ENCODE peak calls at places on chromosome 17, in eight cellular contexts. K is astrocyte, V is uterus, S is brain microvascular endothelial cell, F is suprapubic skin, B is PC-3, P is hepatocyte, Z is endothelial cell of umbilical vein. E is an unnamed sample. For H3K36me3, the result is how much of the 10 kb centered on the place peaks cover.

GRCh38 chr17:80296221-80296620 is 35.6 kb downstream of the RNF213 start:
- DNase-seq in B (no peak), S (no peak), Z (no peak), V (no peak), K (no peak), P (no peak), F (no peak), E (peak)

GRCh38 chr17:29384901-29385300 is 5.3 kb upstream of the TAOK1 start:
- DNase-seq in P (no peak), Z (no peak), B (peak), F (no peak), V (no peak), K (no peak), S (no peak), E (no peak)

GRCh38 chr17:65797101-65797500 is 235.7 kb upstream of the AXIN2 start:
- DNase-seq in F (no peak), V (no peak), K (no peak), P (no peak), B (no peak), S (no peak), Z (no peak), E (no peak)

GRCh38 chr17:38712593-38712992 is 7.5 kb downstream of the MLLT6 start:
- DNase-seq in B (no peak), P (no peak), F (no peak), S (no peak), K (no peak), Z (no peak), V (no peak), E (no peak)

GRCh38 chr17:13209091-13209490 is 191.3 kb upstream of the ELAC2 start:
- DNase-seq in B (peak), S (no peak), K (peak), P (no peak), F (no peak), V (no peak), Z (no peak), E (no peak)

GRCh38 chr17:74840989-74841666 is 18.6 kb downstream of the GRIN2C start:
- DNase-seq in V (peak), K (no peak), F (no peak), B (no peak), S (peak), Z (no peak), P (no peak), E (peak)

GRCh38 chr17:29143894-29144293 is 36.3 kb downstream of the MYO18A start:
- DNase-seq in K (no peak), F (no peak), B (peak), P (no peak), Z (no peak), V (no peak), S (peak), E (no peak)

GRCh38 chr17:43755389-43755875 is 3.2 kb downstream of the SOST start:
- DNase-seq in P (peak), V (no peak), K (peak), Z (no peak), F (no peak), B (peak), S (no peak), E (no peak)

GRCh38 chr17:29042026-29042678 is 789 bp upstream of the PIPOX start:
- DNase-seq in F (no peak), B (no peak), S (no peak), V (no peak), K (no peak), Z (no peak), P (no peak), E (no peak)

GRCh38 chr17:8621585-8621984 is 8.9 kb downstream of the MYH10 start:
- DNase-seq in F (no peak), B (no peak), P (no peak), K (peak), S (peak), V (no peak), Z (no peak), E (peak)

GRCh38 chr17:60087882-60088669 is 9.4 kb upstream of the HEATR6 start:
- DNase-seq in K (peak), Z (no peak), F (no peak), S (peak), V (no peak), B (peak), P (peak), E (peak)

DNA sequence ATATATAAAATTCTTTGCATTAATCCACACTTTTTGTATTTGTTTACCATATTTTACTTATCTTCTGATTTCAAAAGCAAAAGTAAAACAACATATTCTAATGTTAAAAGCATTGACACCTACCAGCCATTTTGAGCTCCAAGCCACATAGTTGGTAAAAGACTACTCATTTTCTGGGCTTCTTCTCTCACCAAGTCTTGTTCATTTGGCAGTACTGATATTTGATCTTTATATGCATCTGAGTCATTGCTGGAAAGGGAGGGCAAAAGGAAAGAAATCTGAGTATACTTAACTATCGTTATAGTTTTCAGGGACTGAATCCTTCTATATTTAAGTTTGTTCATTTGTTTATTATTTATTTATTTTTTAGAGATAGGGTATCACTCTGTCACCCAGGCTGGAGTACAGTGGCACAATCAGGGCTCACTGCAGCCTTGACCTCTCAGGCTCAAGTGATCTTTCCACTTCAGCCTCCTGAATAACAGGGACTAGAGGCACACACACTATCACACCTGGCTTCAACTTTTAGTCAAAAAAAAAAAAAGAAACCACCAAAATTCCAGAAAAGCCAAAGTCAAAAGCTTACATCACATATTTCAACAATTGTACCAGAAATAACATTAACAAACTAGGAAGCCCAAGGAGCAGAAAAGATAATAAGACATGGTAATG is 121.0 kb upstream of the TOB1 start:
- DNase-seq in K (peak), B (peak), S (peak), P (no peak), V (no peak), Z (no peak), F (no peak), E (no peak)
- H3K36me3 ChIP-seq in K (under half), B (under half), S (under half), P (under half), V (under half), Z (under half), F (half or more), E (under half)

DNA sequence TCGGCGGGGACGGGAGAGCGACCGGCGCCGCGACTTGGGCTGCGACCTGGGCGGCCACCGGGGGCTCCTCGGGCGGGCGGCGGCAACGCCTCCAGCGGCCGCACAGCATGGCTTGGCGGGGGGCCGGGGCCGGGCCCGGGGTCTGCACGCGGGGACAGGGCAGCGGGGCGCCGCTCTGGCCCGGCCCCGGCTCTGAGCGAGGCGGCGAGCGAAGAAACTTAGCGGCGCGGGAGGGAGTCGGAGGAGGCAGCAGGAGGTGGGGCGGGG is at the start of gene PLCD3:
- DNase-seq in Z (no peak), S (no peak), F (no peak), P (no peak), K (no peak), B (no peak), V (no peak), E (no peak)
- H3K27ac ChIP-seq in Z (peak), S (peak), F (peak), P (peak), K (peak), B (peak), V (peak), E (peak)

GRCh38 chr17:47650525-47651522 is 1.1 kb downstream of the KPNB1 start:
- DNase-seq in F (peak), V (peak), P (peak), Z (peak), S (peak), K (peak), B (peak), E (peak)

GRCh38 chr17:47652570-47652969 is 2.9 kb downstream of the KPNB1 start:
- DNase-seq in V (no peak), K (no peak), S (no peak), Z (peak), B (no peak), P (no peak), F (no peak), E (no peak)

GRCh38 chr17:47651704-47652103 is 2.0 kb downstream of the KPNB1 start:
- DNase-seq in B (no peak), V (no peak), F (no peak), S (no peak), K (no peak), P (no peak), Z (no peak), E (no peak)

GRCh38 chr17:47653442-47653841 is 3.7 kb downstream of the KPNB1 start:
- DNase-seq in P (no peak), B (no peak), S (no peak), Z (no peak), K (no peak), V (no peak), F (no peak), E (no peak)

DNA sequence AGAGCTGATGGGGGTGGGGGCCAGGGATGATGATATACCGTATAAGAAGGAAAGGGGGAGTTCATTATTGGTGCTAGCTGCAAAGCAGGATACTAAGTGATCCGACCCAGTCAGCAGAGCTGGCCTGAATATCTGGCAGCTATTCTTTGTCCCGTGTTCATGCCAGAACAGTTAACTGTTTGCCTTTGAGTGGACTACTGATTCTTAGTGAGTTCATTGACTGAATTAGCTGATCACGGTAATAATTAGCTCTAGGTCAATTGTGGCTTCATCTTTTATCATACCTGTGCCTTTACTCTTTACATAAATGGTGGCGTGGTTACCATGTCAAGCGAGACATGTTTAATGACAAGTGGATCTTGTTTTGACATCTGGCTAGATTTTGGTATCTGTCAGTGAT is 5.3 kb downstream of the KPNB1 start:
- DNase-seq in K (no peak), P (no peak), S (no peak), F (no peak), Z (no peak), V (no peak), B (no peak), E (no peak)
- H3K36me3 ChIP-seq in K (half or more), P (under half), S (half or more), F (half or more), Z (under half), V (under half), B (half or more), E (half or more)

GRCh38 chr17:55177914-55178217 is 86.9 kb upstream of the HLF start:
- DNase-seq in F (no peak), P (no peak), Z (no peak), K (no peak), V (no peak), B (no peak), S (no peak), E (no peak)

GRCh38 chr17:55177159-55177913 is 87.4 kb upstream of the HLF start:
- DNase-seq in P (no peak), F (no peak), S (no peak), Z (peak), V (no peak), K (no peak), B (peak), E (no peak)

GRCh38 chr17:55174133-55174532 is 90.6 kb upstream of the HLF start:
- DNase-seq in K (no peak), Z (no peak), P (no peak), B (no peak), V (no peak), F (no peak), S (no peak), E (no peak)

GRCh38 chr17:55172612-55173011 is 92.1 kb upstream of the HLF start:
- DNase-seq in S (no peak), B (no peak), K (no peak), V (no peak), Z (no peak), P (no peak), F (no peak), E (no peak)

DNA sequence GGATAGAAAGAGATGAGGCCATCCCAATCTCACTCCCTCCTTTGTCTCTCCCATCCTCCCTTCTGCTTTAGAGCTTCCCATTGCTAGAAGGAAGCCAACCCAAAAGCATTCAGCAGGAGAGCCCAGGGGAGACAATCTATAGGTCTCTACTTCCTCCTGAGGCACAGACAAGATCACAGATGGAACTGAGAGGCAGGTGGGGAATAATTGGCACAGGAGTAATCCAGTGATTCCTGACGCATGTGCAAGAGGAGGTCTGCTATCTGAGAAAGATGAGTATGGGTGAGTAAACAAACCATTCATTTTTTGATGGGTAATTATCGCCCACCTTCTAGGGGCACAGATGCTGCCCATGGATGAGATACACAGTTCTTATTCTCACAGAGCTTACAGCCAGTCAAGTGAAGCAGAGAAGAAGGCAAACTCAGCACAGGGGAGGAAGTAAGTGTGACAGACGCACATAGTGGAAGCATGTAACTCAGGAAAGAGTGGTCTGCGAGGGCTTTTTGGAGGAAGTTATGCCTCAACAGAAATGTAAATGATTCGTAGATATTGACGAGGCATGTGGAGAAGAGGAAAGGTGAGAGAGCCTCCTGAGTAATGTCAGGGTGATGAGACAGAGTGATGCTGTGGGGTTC is 88.9 kb upstream of the HLF start:
- DNase-seq in P (no peak), S (no peak), Z (no peak), V (no peak), F (no peak), B (no peak), K (no peak), E (no peak)
- H3K27ac ChIP-seq in P (no peak), S (no peak), Z (no peak), V (no peak), F (no peak), B (no peak), K (no peak), E (no peak)

DNA sequence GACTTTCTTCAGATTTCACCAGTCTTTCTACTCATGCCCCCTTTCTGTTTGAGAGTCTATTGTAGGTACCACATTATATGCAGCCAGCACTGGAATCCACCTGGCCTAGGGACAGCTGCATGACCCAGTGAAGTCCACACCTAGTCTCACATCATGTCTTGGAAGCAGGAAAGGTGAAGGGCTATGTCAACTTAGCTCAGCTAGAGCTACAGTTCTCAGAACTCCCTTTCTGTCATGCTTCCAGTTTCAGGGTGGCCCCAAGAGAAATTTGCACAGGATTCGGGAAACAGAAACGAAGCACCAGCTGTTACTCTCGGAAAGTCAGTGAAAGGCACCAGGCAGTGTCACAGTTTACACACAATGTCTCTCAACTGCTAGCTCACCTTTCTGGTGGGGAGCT is 51.6 kb upstream of the NLRP1 start:
- DNase-seq in Z (no peak), S (no peak), K (no peak), V (no peak), P (no peak), B (no peak), F (no peak), E (no peak)
- H3K36me3 ChIP-seq in Z (under half), S (under half), K (under half), V (under half), P (under half), B (under half), F (under half), E (under half)

GRCh38 chr17:22463110-22463850 is 771.0 kb downstream of the KCNJ18 start:
- DNase-seq in V (no peak), B (no peak), Z (no peak), F (no peak), P (no peak), S (no peak), K (no peak), E (no peak)
- H3K27ac ChIP-seq in V (no peak), B (no peak), Z (no peak), F (no peak), P (no peak), S (no peak), K (no peak), E (no peak)

DNA sequence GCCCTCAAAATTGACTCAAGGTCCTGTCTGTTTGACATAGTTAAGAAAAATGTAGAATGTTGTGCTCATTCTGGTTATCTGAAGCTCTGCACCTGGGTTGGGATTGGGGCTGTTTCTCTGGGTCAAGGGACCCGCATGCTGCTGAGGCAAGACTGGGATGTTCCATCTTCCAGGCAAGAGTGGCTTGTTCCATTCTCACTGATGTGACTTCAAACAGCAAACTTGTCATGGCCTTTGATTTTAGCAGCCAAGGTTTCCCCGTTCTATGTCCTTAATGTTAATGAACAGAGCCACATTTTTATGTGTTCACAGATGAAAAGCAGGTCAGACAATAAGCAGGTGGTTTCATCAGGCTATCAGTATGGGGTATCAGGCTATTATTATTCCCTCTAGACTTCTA is 25.7 kb downstream of the ST6GALNAC1 start:
- DNase-seq in Z (no peak), K (no peak), S (no peak), V (no peak), F (no peak), B (no peak), P (no peak), E (no peak)
- H3K36me3 ChIP-seq in Z (under half), K (under half), S (under half), V (under half), F (under half), B (under half), P (under half), E (under half)